ENCODE peak calls at places on chromosomes 7 and 10, in eight cellular contexts. One of them, this sample, is unnamed.

GRCh38 chr7:90645784-90646183 is 49.7 kb downstream of the CDK14 start:
- DNase-seq in heart right ventricle: no peak
- DNase-seq in WERI-Rb-1: peak
- DNase-seq in cardiac muscle cell: no peak
- DNase-seq in foreskin fibroblast: no peak
- DNase-seq in fibroblast of pulmonary artery: peak
- DNase-seq in tibial nerve: no peak
- DNase-seq in DND-41: no peak
- DNase-seq in this sample: no peak

GRCh38 chr10:72702868-72703581 is 11.1 kb downstream of the MCU start:
- DNase-seq in heart right ventricle: no peak
- DNase-seq in WERI-Rb-1: no peak
- DNase-seq in cardiac muscle cell: no peak
- DNase-seq in foreskin fibroblast: peak
- DNase-seq in fibroblast of pulmonary artery: peak
- DNase-seq in tibial nerve: no peak
- DNase-seq in DND-41: peak
- DNase-seq in this sample: peak

GRCh38 chr7:83677180-83677866 is 28.4 kb upstream of the SEMA3E start:
- DNase-seq in heart right ventricle: no peak
- DNase-seq in WERI-Rb-1: no peak
- DNase-seq in cardiac muscle cell: no peak
- DNase-seq in foreskin fibroblast: peak
- DNase-seq in fibroblast of pulmonary artery: peak
- DNase-seq in tibial nerve: no peak
- DNase-seq in DND-41: no peak
- DNase-seq in this sample: no peak

GRCh38 chr7:77202544-77202976 is 2.9 kb upstream of the FGL2 start:
- DNase-seq in heart right ventricle: no peak
- DNase-seq in WERI-Rb-1: no peak
- DNase-seq in cardiac muscle cell: no peak
- DNase-seq in foreskin fibroblast: no peak
- DNase-seq in fibroblast of pulmonary artery: no peak
- DNase-seq in tibial nerve: no peak
- DNase-seq in DND-41: no peak
- DNase-seq in this sample: peak

GRCh38 chr10:79104264-79104954 is 35.6 kb downstream of the ZMIZ1 start:
- DNase-seq in heart right ventricle: no peak
- DNase-seq in WERI-Rb-1: no peak
- DNase-seq in cardiac muscle cell: no peak
- DNase-seq in foreskin fibroblast: peak
- DNase-seq in fibroblast of pulmonary artery: peak
- DNase-seq in tibial nerve: peak
- DNase-seq in DND-41: no peak
- DNase-seq in this sample: no peak

GRCh38 chr7:12951397-12951801 is 264.0 kb downstream of the ARL4A start:
- DNase-seq in heart right ventricle: no peak
- DNase-seq in WERI-Rb-1: no peak
- DNase-seq in cardiac muscle cell: no peak
- DNase-seq in foreskin fibroblast: peak
- DNase-seq in fibroblast of pulmonary artery: peak
- DNase-seq in tibial nerve: no peak
- DNase-seq in DND-41: no peak
- DNase-seq in this sample: no peak

GRCh38 chr7:115350764-115351163 is 428.9 kb downstream of the MDFIC start:
- DNase-seq in heart right ventricle: no peak
- DNase-seq in WERI-Rb-1: no peak
- DNase-seq in cardiac muscle cell: no peak
- DNase-seq in foreskin fibroblast: peak
- DNase-seq in fibroblast of pulmonary artery: no peak
- DNase-seq in tibial nerve: no peak
- DNase-seq in DND-41: no peak
- DNase-seq in this sample: no peak

GRCh38 chr10:61140765-61141392 is 196.9 kb upstream of the RHOBTB1 start:
- DNase-seq in heart right ventricle: peak
- DNase-seq in WERI-Rb-1: no peak
- DNase-seq in cardiac muscle cell: peak
- DNase-seq in foreskin fibroblast: peak
- DNase-seq in fibroblast of pulmonary artery: peak
- DNase-seq in tibial nerve: no peak
- DNase-seq in DND-41: peak
- DNase-seq in this sample: no peak

GRCh38 chr7:42991913-42992576 is 59.9 kb downstream of the MRPL32 start:
- DNase-seq in heart right ventricle: no peak
- DNase-seq in WERI-Rb-1: no peak
- DNase-seq in cardiac muscle cell: no peak
- DNase-seq in foreskin fibroblast: no peak
- DNase-seq in fibroblast of pulmonary artery: no peak
- DNase-seq in tibial nerve: no peak
- DNase-seq in DND-41: no peak
- DNase-seq in this sample: no peak

GRCh38 chr7:17422966-17423365 is 124.5 kb downstream of the AHR start:
- DNase-seq in heart right ventricle: no peak
- DNase-seq in WERI-Rb-1: no peak
- DNase-seq in cardiac muscle cell: no peak
- DNase-seq in foreskin fibroblast: no peak
- DNase-seq in fibroblast of pulmonary artery: no peak
- DNase-seq in tibial nerve: no peak
- DNase-seq in DND-41: no peak
- DNase-seq in this sample: no peak

GRCh38 chr7:96407427-96407826 is 85.5 kb upstream of the SLC25A13 start:
- DNase-seq in heart right ventricle: no peak
- DNase-seq in WERI-Rb-1: no peak
- DNase-seq in cardiac muscle cell: no peak
- DNase-seq in foreskin fibroblast: peak
- DNase-seq in fibroblast of pulmonary artery: no peak
- DNase-seq in tibial nerve: no peak
- DNase-seq in DND-41: no peak
- DNase-seq in this sample: no peak

GRCh38 chr10:93600446-93600860 is 582 bp downstream of the RBP4 start:
- DNase-seq in heart right ventricle: no peak
- DNase-seq in WERI-Rb-1: no peak
- DNase-seq in cardiac muscle cell: no peak
- DNase-seq in foreskin fibroblast: no peak
- DNase-seq in fibroblast of pulmonary artery: peak
- DNase-seq in tibial nerve: no peak
- DNase-seq in DND-41: no peak
- DNase-seq in this sample: no peak

GRCh38 chr7:22397981-22398380 is 41.0 kb upstream of the RAPGEF5 start:
- DNase-seq in heart right ventricle: no peak
- DNase-seq in WERI-Rb-1: peak
- DNase-seq in cardiac muscle cell: no peak
- DNase-seq in foreskin fibroblast: peak
- DNase-seq in fibroblast of pulmonary artery: no peak
- DNase-seq in tibial nerve: no peak
- DNase-seq in DND-41: no peak
- DNase-seq in this sample: no peak

GRCh38 chr7:31100445-31100844 is 48.3 kb downstream of the ADCYAP1R1 start:
- DNase-seq in heart right ventricle: no peak
- DNase-seq in WERI-Rb-1: no peak
- DNase-seq in cardiac muscle cell: no peak
- DNase-seq in foreskin fibroblast: peak
- DNase-seq in fibroblast of pulmonary artery: no peak
- DNase-seq in tibial nerve: no peak
- DNase-seq in DND-41: no peak
- DNase-seq in this sample: no peak

GRCh38 chr10:48490576-48491345 is 114.1 kb downstream of the ARHGAP22 start:
- DNase-seq in heart right ventricle: no peak
- DNase-seq in WERI-Rb-1: no peak
- DNase-seq in cardiac muscle cell: no peak
- DNase-seq in foreskin fibroblast: no peak
- DNase-seq in fibroblast of pulmonary artery: no peak
- DNase-seq in tibial nerve: no peak
- DNase-seq in DND-41: no peak
- DNase-seq in this sample: no peak

GRCh38 chr10:65294329-65294728 is 1631.5 kb upstream of the LRRTM3 start:
- DNase-seq in heart right ventricle: no peak
- DNase-seq in WERI-Rb-1: no peak
- DNase-seq in cardiac muscle cell: no peak
- DNase-seq in foreskin fibroblast: no peak
- DNase-seq in fibroblast of pulmonary artery: peak
- DNase-seq in tibial nerve: no peak
- DNase-seq in DND-41: no peak
- DNase-seq in this sample: no peak

GRCh38 chr10:132294196-132294520 is 13.6 kb downstream of the STK32C start:
- DNase-seq in heart right ventricle: no peak
- DNase-seq in WERI-Rb-1: no peak
- DNase-seq in cardiac muscle cell: no peak
- DNase-seq in foreskin fibroblast: no peak
- DNase-seq in fibroblast of pulmonary artery: no peak
- DNase-seq in tibial nerve: no peak
- DNase-seq in DND-41: no peak
- DNase-seq in this sample: no peak

GRCh38 chr7:156494960-156495359 is 145.6 kb upstream of the RNF32 start:
- DNase-seq in heart right ventricle: no peak
- DNase-seq in WERI-Rb-1: no peak
- DNase-seq in cardiac muscle cell: no peak
- DNase-seq in foreskin fibroblast: no peak
- DNase-seq in fibroblast of pulmonary artery: no peak
- DNase-seq in tibial nerve: no peak
- DNase-seq in DND-41: no peak
- DNase-seq in this sample: no peak

GRCh38 chr7:2621948-2622640 is 9.7 kb upstream of the TTYH3 start:
- DNase-seq in heart right ventricle: peak
- DNase-seq in WERI-Rb-1: peak
- DNase-seq in cardiac muscle cell: peak
- DNase-seq in foreskin fibroblast: no peak
- DNase-seq in fibroblast of pulmonary artery: peak
- DNase-seq in tibial nerve: no peak
- DNase-seq in DND-41: no peak
- DNase-seq in this sample: no peak

GRCh38 chr7:159158888-159159405 is 14.3 kb upstream of the VIPR2 start:
- DNase-seq in heart right ventricle: no peak
- DNase-seq in WERI-Rb-1: no peak
- DNase-seq in cardiac muscle cell: no peak
- DNase-seq in foreskin fibroblast: no peak
- DNase-seq in fibroblast of pulmonary artery: no peak
- DNase-seq in tibial nerve: no peak
- DNase-seq in DND-41: peak
- DNase-seq in this sample: no peak

GRCh38 chr7:24284699-24285506 is 913 bp downstream of the NPY start:
- DNase-seq in heart right ventricle: no peak
- DNase-seq in WERI-Rb-1: peak
- DNase-seq in cardiac muscle cell: peak
- DNase-seq in foreskin fibroblast: no peak
- DNase-seq in fibroblast of pulmonary artery: no peak
- DNase-seq in tibial nerve: no peak
- DNase-seq in DND-41: no peak
- DNase-seq in this sample: peak

GRCh38 chr7:24279512-24279911 is 4.5 kb upstream of the NPY start:
- DNase-seq in heart right ventricle: no peak
- DNase-seq in WERI-Rb-1: no peak
- DNase-seq in cardiac muscle cell: no peak
- DNase-seq in foreskin fibroblast: no peak
- DNase-seq in fibroblast of pulmonary artery: no peak
- DNase-seq in tibial nerve: no peak
- DNase-seq in DND-41: no peak
- DNase-seq in this sample: no peak

GRCh38 chr7:24283900-24284698 is at the start of gene NPY:
- DNase-seq in heart right ventricle: no peak
- DNase-seq in WERI-Rb-1: peak
- DNase-seq in cardiac muscle cell: peak
- DNase-seq in foreskin fibroblast: no peak
- DNase-seq in fibroblast of pulmonary artery: no peak
- DNase-seq in tibial nerve: no peak
- DNase-seq in DND-41: no peak
- DNase-seq in this sample: peak

GRCh38 chr7:24283559-24283899 is 461 bp upstream of the NPY start:
- DNase-seq in heart right ventricle: no peak
- DNase-seq in WERI-Rb-1: no peak
- DNase-seq in cardiac muscle cell: no peak
- DNase-seq in foreskin fibroblast: no peak
- DNase-seq in fibroblast of pulmonary artery: no peak
- DNase-seq in tibial nerve: no peak
- DNase-seq in DND-41: peak
- DNase-seq in this sample: peak
- H3K4me3 ChIP-seq in heart right ventricle: no peak
- H3K4me3 ChIP-seq in WERI-Rb-1: no peak
- H3K4me3 ChIP-seq in cardiac muscle cell: peak
- H3K4me3 ChIP-seq in foreskin fibroblast: no peak
- H3K4me3 ChIP-seq in fibroblast of pulmonary artery: no peak
- H3K4me3 ChIP-seq in tibial nerve: no peak
- H3K4me3 ChIP-seq in DND-41: no peak
- H3K4me3 ChIP-seq in this sample: peak

GRCh38 chr7:133869556-133869955 is 257.6 kb upstream of the LRGUK start:
- DNase-seq in heart right ventricle: no peak
- DNase-seq in WERI-Rb-1: no peak
- DNase-seq in cardiac muscle cell: no peak
- DNase-seq in foreskin fibroblast: no peak
- DNase-seq in fibroblast of pulmonary artery: no peak
- DNase-seq in tibial nerve: no peak
- DNase-seq in DND-41: no peak
- DNase-seq in this sample: no peak
- TF ChIP-seq CTCF in heart right ventricle: no peak
- TF ChIP-seq CTCF in WERI-Rb-1: no peak
- TF ChIP-seq CTCF in cardiac muscle cell: no peak
- TF ChIP-seq CTCF in foreskin fibroblast: no peak
- TF ChIP-seq CTCF in fibroblast of pulmonary artery: no peak
- TF ChIP-seq CTCF in tibial nerve: no peak
- TF ChIP-seq CTCF in DND-41: no peak
- TF ChIP-seq CTCF in this sample: no peak

DNA sequence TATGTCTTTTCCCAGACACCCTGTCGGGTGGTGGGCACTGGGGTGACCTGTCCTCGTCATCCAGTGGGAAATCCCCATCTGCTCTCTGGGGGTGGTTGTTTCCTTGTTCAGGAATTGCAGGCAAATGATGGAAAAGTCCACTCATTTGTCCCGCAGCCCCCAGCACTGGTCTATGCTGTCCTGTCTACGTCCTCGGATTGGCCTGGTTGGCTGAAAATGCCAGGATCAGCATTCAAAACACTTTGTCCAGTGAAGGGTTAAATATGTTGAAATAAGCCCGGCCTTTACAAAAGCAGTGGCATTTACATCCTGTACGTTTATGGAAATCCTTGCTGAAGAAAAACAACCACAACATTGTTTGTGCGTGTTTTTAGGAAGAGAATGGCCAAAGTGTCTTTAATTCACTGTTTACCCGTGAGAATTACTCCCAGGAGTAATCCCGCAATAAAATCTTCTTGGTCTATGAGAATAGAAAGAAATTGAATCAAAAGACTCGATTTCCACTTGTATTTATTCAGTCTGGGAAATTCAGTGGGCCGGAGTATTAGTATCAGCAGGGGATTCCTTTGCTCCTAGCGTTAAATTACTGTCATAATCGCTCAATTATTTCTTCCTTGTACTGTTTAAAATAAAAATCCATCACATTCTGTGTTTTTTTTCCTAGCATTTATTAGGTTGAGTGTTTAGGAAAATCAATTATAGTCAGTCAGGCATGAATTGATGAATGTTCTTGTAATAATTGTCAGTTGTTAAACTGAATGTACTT is 116.8 kb upstream of the SH2B2 start:
- DNase-seq in heart right ventricle: peak
- DNase-seq in WERI-Rb-1: no peak
- DNase-seq in cardiac muscle cell: no peak
- DNase-seq in foreskin fibroblast: no peak
- DNase-seq in fibroblast of pulmonary artery: peak
- DNase-seq in tibial nerve: no peak
- DNase-seq in DND-41: no peak
- DNase-seq in this sample: no peak
- H3K4me3 ChIP-seq in heart right ventricle: peak
- H3K4me3 ChIP-seq in WERI-Rb-1: no peak
- H3K4me3 ChIP-seq in cardiac muscle cell: no peak
- H3K4me3 ChIP-seq in foreskin fibroblast: no peak
- H3K4me3 ChIP-seq in fibroblast of pulmonary artery: no peak
- H3K4me3 ChIP-seq in tibial nerve: peak
- H3K4me3 ChIP-seq in DND-41: no peak
- H3K4me3 ChIP-seq in this sample: no peak

GRCh38 chr7:132394283-132395003 is 181.8 kb downstream of the PLXNA4 start:
- DNase-seq in heart right ventricle: no peak
- DNase-seq in WERI-Rb-1: peak
- DNase-seq in cardiac muscle cell: no peak
- DNase-seq in foreskin fibroblast: peak
- DNase-seq in fibroblast of pulmonary artery: peak
- DNase-seq in tibial nerve: no peak
- DNase-seq in DND-41: peak
- DNase-seq in this sample: no peak
- TF ChIP-seq CTCF in heart right ventricle: peak
- TF ChIP-seq CTCF in WERI-Rb-1: peak
- TF ChIP-seq CTCF in cardiac muscle cell: peak
- TF ChIP-seq CTCF in foreskin fibroblast: peak
- TF ChIP-seq CTCF in fibroblast of pulmonary artery: peak
- TF ChIP-seq CTCF in tibial nerve: no peak
- TF ChIP-seq CTCF in DND-41: peak
- TF ChIP-seq CTCF in this sample: peak

This sample was measured in GM06990.